ENCODE peak calls at places on chromosomes 12 and 14, in four cellular contexts. G is CD8-positive, alpha-beta T cell; E is testis; S is prostate gland. X is an unnamed sample.
A peak's percentile ranks its signal among the peaks of the same experiment; 100 is the strongest.

GRCh38 chr14:64789696-64790095 is 85.5 kb downstream of the PLEKHG3 start:
- DNase-seq in E (no peak), S (no peak), G (no peak), X (no peak)

GRCh38 chr14:49972199-49972671 is 79.4 kb downstream of the ARF6 start:
- DNase-seq in S (peak; percentile 41), G (no peak), E (no peak), X (no peak)

GRCh38 chr12:700061-700460 is 36.8 kb upstream of the NINJ2 start:
- DNase-seq in G (no peak), E (no peak), S (no peak), X (no peak)

GRCh38 chr14:102928412-102929348 is 6.2 kb downstream of the AMN start:
- DNase-seq in S (peak; percentile 64), E (peak; percentile 66), G (peak; percentile 55), X (no peak)

GRCh38 chr14:74703043-74703442 is 9.8 kb downstream of the AREL1 start:
- DNase-seq in S (no peak), G (no peak), E (no peak), X (no peak)

GRCh38 chr14:58955294-58955821 is 233.1 kb upstream of the DAAM1 start:
- DNase-seq in G (no peak), E (no peak), S (no peak), X (no peak)

GRCh38 chr14:102280376-102280962 is 24.5 kb downstream of the MOK start:
- DNase-seq in E (no peak), S (no peak), G (no peak), X (no peak)

GRCh38 chr12:14424545-14424944 is 59.1 kb downstream of the ATF7IP start:
- DNase-seq in E (no peak), G (no peak), S (no peak), X (no peak)

GRCh38 chr12:62701492-62701891 is 233.5 kb downstream of the PPM1H start:
- DNase-seq in E (no peak), G (no peak), S (no peak), X (no peak)

GRCh38 chr12:21717756-21718155 is 56.8 kb downstream of the KCNJ8 start:
- DNase-seq in E (no peak), G (no peak), S (no peak), X (no peak)

GRCh38 chr12:29316772-29317171 is 64.2 kb downstream of the ERGIC2 start:
- DNase-seq in G (no peak), S (no peak), E (no peak), X (peak; percentile 65)

GRCh38 chr12:47361389-47362031 is 281.8 kb upstream of the AMIGO2 start:
- DNase-seq in G (no peak), S (no peak), E (peak; percentile 34), X (peak; percentile 25)

GRCh38 chr14:103308717-103309616 is 25.1 kb upstream of the EIF5 start:
- DNase-seq in E (no peak), G (no peak), S (no peak), X (no peak)

GRCh38 chr14:51094282-51094821 is 553 bp downstream of the TRIM9 start:
- DNase-seq in S (no peak), E (no peak), G (no peak), X (peak; percentile 67)

GRCh38 chr14:99277534-99277933 is 5.5 kb upstream of the BCL11B start:
- DNase-seq in E (peak; percentile 7), S (no peak), G (no peak), X (no peak)

GRCh38 chr12:54197037-54197909 is 8.5 kb upstream of the SMUG1 start:
- DNase-seq in E (no peak), S (no peak), G (no peak), X (no peak)

GRCh38 chr14:51119411-51120051 is 24.6 kb upstream of the TRIM9 start:
- DNase-seq in G (no peak), E (no peak), S (no peak), X (no peak)

GRCh38 chr14:55417955-55418354 is 6.3 kb upstream of the ATG14 start:
- DNase-seq in E (no peak), G (no peak), S (no peak), X (no peak)

GRCh38 chr12:89556976-89557375 is 31.1 kb upstream of the POC1B start:
- DNase-seq in E (no peak), G (no peak), S (no peak), X (no peak)

GRCh38 chr14:99755068-99755405 is 38.2 kb upstream of the EML1 start:
- DNase-seq in E (peak; percentile 73), G (no peak), S (no peak), X (no peak)

GRCh38 chr12:10131101-10131632 is 1.2 kb upstream of the CLEC7A start:
- DNase-seq in E (no peak), G (no peak), S (no peak), X (no peak)
- H3K4me3 ChIP-seq in E (no peak overlapping the region), G (no peak overlapping the region), S (no peak overlapping the region), X (no peak overlapping the region)

GRCh38 chr14:105549481-105549880 is 23.1 kb downstream of the TMEM121 start:
- DNase-seq in S (no peak), G (no peak), E (peak; percentile 23), X (no peak)

DNA sequence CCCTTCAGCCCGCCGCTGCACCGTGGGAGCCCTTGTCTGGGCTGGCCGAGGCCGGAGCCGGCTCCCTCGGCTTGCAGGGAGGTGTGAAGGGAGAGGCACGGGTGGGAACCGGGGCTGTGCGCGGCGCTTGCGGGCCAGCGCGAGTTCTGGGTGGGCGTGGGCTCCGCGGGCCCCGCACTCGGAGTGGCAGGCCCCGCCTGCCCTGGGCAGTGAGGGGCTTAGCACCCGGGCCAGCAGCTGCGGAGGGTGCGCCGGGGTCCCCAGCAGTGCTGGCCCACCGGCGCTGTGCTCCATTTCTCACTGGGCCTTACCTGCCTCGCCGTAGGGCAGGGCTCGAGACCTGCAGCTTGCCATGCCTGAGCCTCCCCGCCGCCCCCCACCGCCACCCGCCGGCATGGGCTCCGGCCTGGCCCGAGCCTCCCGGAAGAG is 21.4 kb downstream of the TMEM121 start:
- DNase-seq in E (no peak), G (no peak), S (no peak), X (no peak)
- H3K9me3 ChIP-seq in E (no peaks in the 10 kb centered on the region), G (no peaks in the 10 kb centered on the region), S (no peaks in the 10 kb centered on the region), X (peaks cover 15% of the 10 kb centered on the region)

GRCh38 chr14:104680806-104681688 is 8.4 kb upstream of the INF2 start:
- DNase-seq in E (peak; percentile 59), G (no peak), S (peak; percentile 70), X (peak; percentile 46)
- TF ChIP-seq CTCF in E (no peak), G (no peak), S (no peak), X (no peak)

DNA sequence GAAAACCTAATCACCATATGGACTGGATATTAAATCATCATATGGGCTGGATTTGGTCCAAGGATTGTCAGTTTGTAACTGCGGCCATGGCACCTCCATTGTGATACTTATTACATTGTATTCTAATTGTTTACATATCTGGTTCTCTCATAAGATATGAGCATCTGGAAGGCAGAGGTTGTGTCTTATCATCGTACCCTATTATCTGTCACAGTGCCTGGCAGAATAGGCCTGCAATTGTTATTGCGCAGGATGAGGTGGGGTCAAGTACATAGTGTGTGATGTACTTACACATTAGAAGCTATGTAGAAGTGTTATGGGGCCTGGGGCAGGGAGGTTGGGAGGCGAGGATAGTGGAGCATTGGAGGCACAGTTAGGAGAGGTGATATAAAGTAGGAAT is 4.7 kb downstream of the IFT43 start:
- DNase-seq in S (no peak), E (no peak), G (no peak), X (no peak)
- H3K4me3 ChIP-seq in S (no peak overlapping the region), E (no peak overlapping the region), G (no peak overlapping the region), X (no peak overlapping the region)

DNA sequence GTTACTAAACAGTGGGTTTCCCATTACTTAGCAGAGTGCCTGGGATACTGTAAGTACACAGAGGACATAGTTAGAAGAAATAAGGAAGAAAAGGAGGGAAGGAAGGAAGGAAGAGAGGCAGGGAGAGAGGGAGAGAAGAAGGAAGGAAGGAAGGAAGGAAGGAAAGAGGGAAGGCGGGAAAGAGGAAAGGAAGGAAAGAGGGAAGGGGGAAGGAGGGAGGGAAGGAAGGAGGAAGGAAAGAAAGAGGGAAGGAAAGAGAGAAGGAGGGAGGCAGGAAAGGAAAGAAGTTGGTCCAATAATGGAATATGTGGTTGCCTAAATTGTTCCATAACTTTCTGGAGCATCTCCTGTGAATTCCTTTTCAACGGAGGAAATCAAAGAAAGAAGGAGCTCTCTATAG is 1230.4 kb downstream of the AACS start:
- DNase-seq in E (no peak), G (no peak), S (no peak), X (no peak)
- H3K9me3 ChIP-seq in E (no peaks in the 10 kb centered on the region), G (no peaks in the 10 kb centered on the region), S (no peaks in the 10 kb centered on the region), X (peaks cover 6% of the 10 kb centered on the region)

GRCh38 chr14:22221508-22221907 is 367.5 kb downstream of the DAD1 start:
- DNase-seq in G (no peak), S (no peak), E (no peak), X (no peak)
- TF ChIP-seq CTCF in G (no peak), S (no peak), E (no peak), X (no peak)

DNA sequence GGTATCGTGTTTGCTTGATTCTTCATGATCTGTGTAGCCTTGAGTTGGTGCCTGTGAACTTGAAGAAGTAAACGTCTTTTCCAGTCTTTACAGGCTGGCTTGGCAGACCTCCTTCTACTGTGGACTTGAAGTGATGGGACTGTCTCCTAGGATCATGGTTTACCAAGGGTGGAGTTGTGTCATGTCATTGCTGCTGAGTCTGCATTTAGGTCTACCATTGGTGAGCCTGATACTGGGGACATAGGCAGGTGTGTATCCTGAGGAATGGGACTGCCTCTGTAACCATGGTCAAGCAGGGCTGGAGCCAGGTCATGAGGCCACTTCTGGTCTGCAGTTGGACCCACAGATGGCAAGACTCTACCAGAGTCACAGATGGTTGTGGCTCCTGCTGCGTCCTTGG is 20.7 kb upstream of the PPP1R12A start:
- DNase-seq in E (no peak), G (no peak), S (no peak), X (no peak)
- H3K4me3 ChIP-seq in E (no peak overlapping the region), G (no peak overlapping the region), S (no peak overlapping the region), X (no peak overlapping the region)

GRCh38 chr12:113329791-113330417 is 5.0 kb downstream of the SLC8B1 start:
- DNase-seq in G (no peak), E (no peak), S (no peak), X (no peak)
- H3K9me3 ChIP-seq in G (no peaks in the 10 kb centered on the region), E (no peaks in the 10 kb centered on the region), S (no peaks in the 10 kb centered on the region), X (no peaks in the 10 kb centered on the region)

X was measured in heart left ventricle.